ENCODE peak calls at places on chromosomes 2 and 18, in four cellular contexts. H, X, A and P are unnamed samples.

GRCh38 chr2:102424754-102425153 is 1.8 kb downstream of the IL18RAP start:
- DNase-seq in A (peak), H (no peak), X (no peak), P (no peak)

GRCh38 chr2:205734436-205734835 is 52.1 kb downstream of the NRP2 start:
- DNase-seq in A (no peak), X (no peak), H (peak), P (peak)

GRCh38 chr2:74658516-74658915 is 4.5 kb downstream of the SEMA4F start:
- DNase-seq in A (no peak), X (no peak), H (no peak), P (no peak)

GRCh38 chr2:218010838-218011616 is 8.2 kb upstream of the TNS1 start:
- DNase-seq in A (no peak), X (no peak), H (no peak), P (no peak)

GRCh38 chr2:215652432-215652831 is 216.6 kb upstream of the FN1 start:
- DNase-seq in H (no peak), X (no peak), A (no peak), P (no peak)

GRCh38 chr2:75238670-75239330 is 39.5 kb upstream of the TACR1 start:
- DNase-seq in X (no peak), H (no peak), A (no peak), P (no peak)

GRCh38 chr2:9473308-9473984 is 905 bp upstream of the IAH1 start:
- DNase-seq in A (no peak), H (peak), X (peak), P (no peak)

GRCh38 chr2:68548396-68548795 is 81.0 kb downstream of the APLF start:
- DNase-seq in H (no peak), A (no peak), X (no peak), P (no peak)

GRCh38 chr2:29397743-29398142 is 282.5 kb downstream of the CLIP4 start:
- DNase-seq in H (no peak), A (no peak), X (no peak), P (no peak)

GRCh38 chr2:224220581-224221255 is 181.2 kb downstream of the FAM124B start:
- DNase-seq in X (no peak), A (no peak), H (no peak), P (no peak)

GRCh38 chr2:237515621-237516275 is 28.7 kb downstream of the MLPH start:
- DNase-seq in A (no peak), X (no peak), H (no peak), P (no peak)

GRCh38 chr2:726158-726557 is 49.0 kb upstream of the TMEM18 start:
- DNase-seq in A (peak), H (no peak), X (no peak), P (no peak)

GRCh38 chr2:138787053-138787666 is 7.0 kb upstream of the NXPH2 start:
- DNase-seq in A (no peak), X (no peak), H (peak), P (peak)

GRCh38 chr2:8754056-8754790 is 72.4 kb downstream of the ID2 start:
- DNase-seq in X (no peak), H (no peak), A (no peak), P (no peak)

GRCh38 chr2:202871161-202872141 is at the start of gene ICA1L:
- DNase-seq in H (peak), X (no peak), A (no peak), P (peak)

GRCh38 chr18:36514778-36515177 is 217.3 kb downstream of the FHOD3 start:
- DNase-seq in H (no peak), A (no peak), X (no peak), P (no peak)

GRCh38 chr2:182941939-182942338 is 75.5 kb upstream of the FRZB start:
- DNase-seq in X (no peak), A (no peak), H (no peak), P (no peak)

GRCh38 chr2:60047944-60048525 is 505.4 kb downstream of the BCL11A start:
- DNase-seq in X (no peak), H (no peak), A (no peak), P (no peak)

GRCh38 chr2:26652361-26653041 is 11.3 kb upstream of the CIB4 start:
- DNase-seq in X (no peak), H (no peak), A (no peak), P (no peak)

GRCh38 chr2:100274076-100274475 is 48.2 kb downstream of the LONRF2 start:
- DNase-seq in A (no peak), X (no peak), H (no peak), P (no peak)

GRCh38 chr2:122251153-122251552 is 495.7 kb downstream of the TSN start:
- DNase-seq in X (no peak), A (no peak), H (no peak), P (no peak)

GRCh38 chr18:54358495-54358793 is 738 bp downstream of the C18orf54 start:
- DNase-seq in H (no peak), X (no peak), A (no peak), P (no peak)

GRCh38 chr2:97693476-97693875 is 19.9 kb upstream of the ZAP70 start:
- DNase-seq in H (no peak), X (no peak), A (no peak), P (no peak)

GRCh38 chr2:162043132-162043531 is 30.9 kb downstream of the DPP4 start:
- DNase-seq in X (no peak), H (no peak), A (no peak), P (no peak)

GRCh38 chr2:127721311-127721977 is 20.1 kb downstream of the SFT2D3 start:
- DNase-seq in A (no peak), X (no peak), H (no peak), P (no peak)

GRCh38 chr2:193475038-193475437 is 1280.3 kb upstream of the TMEFF2 start:
- DNase-seq in A (no peak), X (no peak), H (no peak), P (no peak)

GRCh38 chr2:176652300-176653182 is 383.3 kb downstream of the MTX2 start:
- DNase-seq in A (no peak), X (no peak), H (peak), P (no peak)

GRCh38 chr18:25282922-25283703 is 68.9 kb downstream of the ZNF521 start:
- DNase-seq in H (no peak), X (no peak), A (no peak), P (no peak)

GRCh38 chr2:239188536-239188935 is 212.3 kb downstream of the HDAC4 start:
- DNase-seq in A (no peak), H (no peak), X (no peak), P (no peak)

GRCh38 chr2:24009680-24010476 is at the start of gene MFSD2B:
- DNase-seq in X (no peak), H (no peak), A (no peak), P (no peak)

GRCh38 chr18:44792456-44793080 is 111.9 kb downstream of the SETBP1 start:
- DNase-seq in A (no peak), X (no peak), H (no peak), P (no peak)

GRCh38 chr2:8328189-8328588 is 353.7 kb upstream of the ID2 start:
- DNase-seq in X (no peak), H (no peak), A (no peak), P (no peak)

GRCh38 chr2:60479226-60480088 is 74.0 kb downstream of the BCL11A start:
- DNase-seq in A (no peak), X (no peak), H (no peak), P (no peak)

GRCh38 chr18:8056723-8057122 is 489.6 kb downstream of the PTPRM start:
- DNase-seq in A (no peak), X (no peak), H (no peak), P (no peak)

GRCh38 chr18:8049147-8049546 is 482.0 kb downstream of the PTPRM start:
- DNase-seq in X (no peak), A (no peak), H (no peak), P (no peak)

GRCh38 chr18:8051388-8051787 is 484.3 kb downstream of the PTPRM start:
- DNase-seq in A (no peak), H (no peak), X (no peak), P (no peak)

GRCh38 chr18:8050616-8051314 is 483.6 kb downstream of the PTPRM start:
- DNase-seq in A (no peak), H (no peak), X (no peak), P (no peak)

GRCh38 chr18:8052237-8052701 is 485.2 kb downstream of the PTPRM start:
- DNase-seq in H (peak), A (no peak), X (no peak), P (no peak)
- TF ChIP-seq ZNF274 in H (no peak), A (no peak), X (no peak), P (no peak)

GRCh38 chr2:196444442-196444841 is 195.1 kb upstream of the CCDC150 start:
- DNase-seq in A (no peak), X (no peak), H (no peak), P (no peak)
- TF ChIP-seq SUZ12 in A (no peak), X (no peak), H (no peak), P (no peak)

DNA sequence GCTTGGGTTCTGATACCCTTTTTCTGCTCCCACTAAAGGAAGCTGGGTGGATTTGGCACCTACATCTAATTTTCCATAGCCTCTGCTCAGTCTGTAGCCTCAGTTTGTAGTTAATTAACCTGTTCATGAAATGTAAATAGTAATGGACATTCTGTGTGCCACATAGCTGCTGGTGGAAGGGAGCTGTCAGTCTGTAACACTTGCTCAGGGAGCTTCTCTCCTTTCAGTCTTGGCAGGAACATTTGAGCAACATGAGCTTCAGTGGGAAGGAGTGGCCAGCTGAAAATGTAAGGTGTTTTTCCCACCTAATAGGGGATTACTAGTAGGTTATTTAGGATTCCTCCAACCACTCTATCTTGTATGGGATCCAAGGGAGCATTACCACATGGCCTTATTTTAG is 203.4 kb downstream of the ASXL3 start:
- DNase-seq in X (no peak), H (no peak), A (no peak), P (no peak)
- TF ChIP-seq ZNF274 in X (no peak), H (no peak), A (no peak), P (no peak)

DNA sequence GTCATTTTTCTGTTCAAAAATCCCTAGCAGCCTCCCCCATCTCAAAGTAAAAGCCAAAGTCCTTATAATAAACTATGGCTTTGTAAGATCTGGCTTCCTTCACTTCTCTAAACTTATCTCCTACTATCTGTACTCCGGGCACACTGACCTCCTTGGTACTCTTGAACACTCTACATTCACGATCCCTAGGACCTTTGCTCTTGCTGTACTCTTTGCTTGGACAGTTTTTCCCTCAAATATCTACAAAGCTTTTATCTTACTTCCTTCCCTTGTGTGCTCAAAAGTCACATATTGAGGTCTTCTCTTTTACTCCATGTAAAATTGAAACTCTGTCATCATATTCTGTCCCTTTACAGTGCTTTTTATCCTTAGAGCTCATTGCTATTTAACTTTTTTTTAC is 616.6 kb downstream of the IRS1 start:
- DNase-seq in H (no peak), X (no peak), A (no peak), P (no peak)
- TF ChIP-seq SUZ12 in H (no peak), X (no peak), A (no peak), P (no peak)

DNA sequence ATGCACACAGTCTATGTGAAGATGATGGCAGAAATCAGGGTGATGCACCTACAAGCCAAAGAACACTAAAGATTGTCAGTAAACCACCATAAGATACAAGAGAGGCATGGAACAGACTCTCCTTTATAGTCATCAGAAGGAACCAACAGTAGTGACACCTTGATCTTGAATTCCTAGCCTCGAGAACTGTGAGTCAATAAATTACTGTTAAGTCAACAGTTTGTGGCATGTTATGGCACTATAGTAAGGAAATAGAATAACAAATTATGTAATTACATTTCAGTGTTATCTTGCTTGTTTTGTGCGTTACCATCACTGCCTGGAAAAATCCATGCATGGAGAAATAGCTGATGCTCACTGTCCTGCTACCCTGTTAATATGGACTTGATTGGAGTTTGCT is 110.2 kb upstream of the LRP1B start:
- DNase-seq in H (no peak), A (no peak), X (no peak), P (no peak)
- TF ChIP-seq ZNF274 in H (no peak), A (no peak), X (no peak), P (no peak)

DNA sequence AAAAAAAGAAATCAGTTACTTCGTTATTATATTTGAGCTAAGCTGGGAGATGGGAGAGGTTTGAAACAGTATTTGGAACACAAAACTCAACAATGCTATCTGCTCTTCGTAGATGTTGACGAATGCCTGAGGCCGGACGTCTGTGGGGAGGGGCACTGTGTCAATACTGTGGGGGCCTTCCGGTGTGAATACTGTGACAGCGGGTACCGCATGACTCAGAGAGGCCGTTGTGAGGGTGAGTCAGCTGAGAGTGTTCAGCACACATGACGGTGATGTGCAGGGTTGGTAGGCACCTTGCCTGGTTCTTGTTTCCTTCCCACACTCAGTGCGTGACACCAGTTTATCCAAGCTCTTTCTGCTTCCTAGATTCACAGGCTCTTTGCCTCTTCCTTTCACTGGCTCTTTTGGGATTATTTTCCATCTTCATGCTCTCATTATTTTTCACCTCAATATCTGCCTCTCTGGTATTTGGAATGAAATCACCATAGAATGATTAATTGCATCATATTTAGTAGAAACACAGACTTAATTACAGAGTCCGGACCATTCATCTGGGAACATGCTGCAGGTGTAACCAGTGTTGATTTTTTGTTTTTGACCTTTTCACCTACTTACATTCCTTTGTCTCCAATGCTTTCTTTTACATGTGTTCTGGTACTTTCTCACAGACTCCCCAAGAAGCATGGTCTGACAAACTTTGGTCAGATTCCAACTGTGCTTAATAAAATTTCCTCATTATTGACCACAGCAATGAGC is 200.6 kb upstream of the RASGRP3 start:
- DNase-seq in X (no peak), H (peak), A (no peak), P (no peak)
- TF ChIP-seq SUZ12 in X (no peak), H (no peak), A (no peak), P (no peak)

GRCh38 chr18:43671431-43671830 is 394.1 kb upstream of the SYT4 start:
- DNase-seq in X (no peak), H (no peak), A (no peak), P (no peak)
- TF ChIP-seq ZNF274 in X (no peak), H (no peak), A (no peak), P (no peak)

DNA sequence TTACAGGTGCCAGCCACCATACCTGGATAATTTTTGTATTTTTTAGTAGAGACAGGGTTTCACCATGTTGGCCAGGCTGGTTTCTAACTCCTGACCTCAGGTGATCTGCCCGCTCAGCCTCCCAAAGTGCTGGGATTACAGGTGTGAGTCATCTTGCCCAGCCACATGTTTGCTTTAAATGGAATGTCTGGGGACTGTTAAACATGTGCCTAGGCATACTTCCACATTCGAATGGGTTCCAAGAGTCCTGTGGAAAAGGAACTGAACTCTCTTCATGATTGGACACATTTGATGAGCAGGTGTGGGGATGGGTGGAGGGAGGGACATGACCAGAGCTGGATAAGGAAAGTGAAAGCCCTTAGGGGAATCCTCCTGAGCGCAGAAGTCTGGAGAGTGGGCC is 58.4 kb upstream of the GREB1L start:
- DNase-seq in X (no peak), A (no peak), H (peak), P (no peak)
- TF ChIP-seq SUZ12 in X (no peak), A (no peak), H (no peak), P (no peak)

GRCh38 chr2:16728742-16729141 is 63.1 kb upstream of the CYRIA start:
- DNase-seq in A (no peak), X (no peak), H (no peak), P (no peak)
- TF ChIP-seq ZNF274 in A (no peak), X (no peak), H (no peak), P (no peak)